ENCODE peak calls at places on chromosomes 4 and X, in six cellular contexts. G is GM12865, H is WTC11, U is fibroblast of mammary gland, B is hepatocyte, R is CD14-positive monocyte. Y is an unnamed sample.

GRCh38 chr4:66489370-66489769 is 819.1 kb upstream of the EPHA5 start:
- DNase-seq in B (no peak), G (no peak), H (no peak), U (no peak), R (no peak), Y (no peak)

GRCh38 chr4:7738458-7739076 is 201.1 kb downstream of the AFAP1 start:
- DNase-seq in R (no peak), B (no peak), U (no peak), G (no peak), H (no peak), Y (no peak)

GRCh38 chrX:1555370-1555769 is 18.4 kb upstream of the P2RY8 start:
- DNase-seq in B (no peak), U (no peak), G (no peak), R (no peak), H (no peak), Y (no peak)

GRCh38 chr4:156362581-156362980 is 408.9 kb upstream of the CTSO start:
- DNase-seq in G (no peak), B (no peak), U (peak; percentile 50), H (no peak), R (no peak), Y (no peak)

GRCh38 chrX:404656-405055 is 17.9 kb upstream of the PPP2R3B start:
- DNase-seq in G (no peak), B (no peak), R (no peak), U (no peak), H (no peak), Y (no peak)

GRCh38 chr4:186760576-186760975 is 36.9 kb upstream of the FAT1 start:
- DNase-seq in U (peak; percentile 75), R (no peak), H (no peak), G (no peak), B (no peak), Y (no peak)

GRCh38 chr4:61580721-61581377 is 380.7 kb downstream of the ADGRL3 start:
- DNase-seq in B (no peak), H (no peak), U (no peak), R (no peak), G (no peak), Y (no peak)

GRCh38 chr4:17447675-17448298 is 64.1 kb downstream of the QDPR start:
- DNase-seq in U (peak; percentile 86), G (peak; percentile 74), B (peak; percentile 85), H (peak; percentile 45), R (no peak), Y (peak; percentile 66)

GRCh38 chrX:45743081-45743533 is 542.4 kb upstream of the DIPK2B start:
- DNase-seq in G (peak; percentile 10), B (no peak), R (no peak), U (peak; percentile 90), H (peak; percentile 12), Y (no peak)

GRCh38 chr4:121070696-121071639 is 1.4 kb downstream of the NDNF start:
- DNase-seq in H (peak; percentile 77), U (peak; percentile 47), G (no peak), B (peak; percentile 66), R (no peak), Y (peak; percentile 16)

GRCh38 chr4:22515145-22515887 is 550 bp downstream of the ADGRA3 start:
- DNase-seq in R (no peak), G (peak; percentile 52), U (peak; percentile 71), H (peak; percentile 59), B (peak; percentile 89), Y (peak; percentile 58)

GRCh38 chrX:154396948-154397887 is 959 bp upstream of the RPL10 start:
- DNase-seq in U (peak; percentile 64), G (peak; percentile 85), H (peak; percentile 44), R (peak; percentile 60), B (peak; percentile 79), Y (peak; percentile 61)

GRCh38 chrX:43328358-43328946 is 327.6 kb upstream of the MAOA start:
- DNase-seq in B (peak; percentile 8), U (no peak), H (no peak), G (no peak), R (no peak), Y (no peak)

DNA sequence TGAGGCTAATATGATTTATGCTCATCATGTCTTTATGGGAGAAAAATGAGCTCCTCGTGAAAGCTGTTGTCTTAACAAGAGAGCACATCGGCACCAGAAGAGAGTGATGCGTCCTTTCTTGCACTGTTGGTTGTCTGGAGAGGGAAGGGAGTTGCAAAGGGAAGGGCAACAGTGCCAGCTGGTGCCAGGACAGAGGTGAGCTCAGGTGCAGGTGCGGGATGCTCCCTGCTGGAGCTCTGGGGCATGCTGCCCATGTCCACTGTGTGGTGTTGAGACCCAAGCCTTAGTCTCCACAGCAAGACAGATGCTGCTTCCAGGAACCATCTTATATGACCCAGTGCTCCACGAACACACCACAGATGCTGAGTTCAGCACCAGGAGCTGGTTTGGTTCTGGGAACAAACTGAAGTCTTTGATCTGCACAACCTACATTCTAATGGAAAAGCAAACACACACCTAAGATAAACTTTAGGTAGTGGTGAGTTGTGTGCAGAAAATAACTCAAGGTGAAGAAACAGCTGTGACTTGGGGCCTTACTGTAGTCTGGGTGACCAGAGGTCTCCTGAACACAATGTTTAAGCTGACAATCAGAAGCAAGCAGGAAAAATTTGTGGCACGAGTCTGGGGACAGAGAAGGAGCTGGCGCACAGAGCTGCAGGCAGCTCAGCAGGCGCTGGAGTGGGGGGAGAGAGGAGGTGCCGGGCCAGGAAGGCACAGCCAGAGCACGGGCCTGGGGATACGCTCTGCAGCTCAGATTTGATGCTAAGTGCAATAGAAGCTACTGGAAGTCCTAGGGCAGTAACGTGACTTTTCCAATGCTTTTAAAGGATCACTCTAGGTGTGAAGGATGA is 73.2 kb downstream of the HAUS3 start:
- DNase-seq in R (no peak), U (no peak), G (no peak), B (no peak), H (no peak), Y (no peak)
- TF ChIP-seq CTCF in R (no peak), U (no peak), G (no peak), B (no peak), H (no peak), Y (no peak)

GRCh38 chrX:51420610-51421009 is 75.8 kb downstream of the NUDT11 start:
- DNase-seq in G (peak; percentile 36), R (no peak), H (no peak), B (peak; percentile 71), U (peak; percentile 56), Y (no peak)
- TF ChIP-seq CTCF in G (peak; percentile 53), R (peak; percentile 68), H (peak; percentile 53), B (peak; percentile 67), U (peak; percentile 79), Y (peak; percentile 13)

GRCh38 chr4:52202251-52202779 is 151.2 kb downstream of the SPATA18 start:
- DNase-seq in G (no peak), U (no peak), B (no peak), R (no peak), H (no peak), Y (no peak)
- TF ChIP-seq CTCF in G (no peak), U (no peak), B (no peak), R (no peak), H (no peak), Y (no peak)

DNA sequence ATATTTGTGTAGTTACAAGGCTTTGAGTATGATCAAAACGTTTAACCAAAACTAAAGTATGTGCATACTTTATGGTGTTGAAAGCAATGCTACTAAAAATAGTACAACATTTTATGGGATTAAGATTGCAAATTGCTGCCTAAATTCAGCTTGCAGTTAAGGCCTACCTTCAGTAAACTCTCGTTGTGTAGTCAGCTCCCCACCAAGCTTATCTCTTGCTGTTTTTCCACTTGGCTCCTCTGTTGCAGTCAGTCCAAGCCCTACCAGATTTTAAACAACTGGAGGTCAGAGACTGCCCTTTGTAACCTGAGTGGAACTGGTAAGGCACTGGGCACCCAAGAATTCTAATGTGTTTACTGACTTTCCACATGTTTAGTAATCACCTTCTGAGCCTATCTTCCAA is 25.7 kb downstream of the AFF1 start:
- DNase-seq in R (no peak), B (peak; percentile 28), H (no peak), G (no peak), U (no peak), Y (no peak)
- TF ChIP-seq CTCF in R (no peak), B (no peak), H (no peak), G (no peak), U (no peak), Y (no peak)

GRCh38 chrX:10025742-10026493 is 58.8 kb downstream of the CLDN34 start:
- DNase-seq in U (no peak), H (no peak), R (no peak), G (no peak), B (no peak), Y (no peak)
- TF ChIP-seq CTCF in U (no peak), H (no peak), R (no peak), G (no peak), B (no peak), Y (no peak)

DNA sequence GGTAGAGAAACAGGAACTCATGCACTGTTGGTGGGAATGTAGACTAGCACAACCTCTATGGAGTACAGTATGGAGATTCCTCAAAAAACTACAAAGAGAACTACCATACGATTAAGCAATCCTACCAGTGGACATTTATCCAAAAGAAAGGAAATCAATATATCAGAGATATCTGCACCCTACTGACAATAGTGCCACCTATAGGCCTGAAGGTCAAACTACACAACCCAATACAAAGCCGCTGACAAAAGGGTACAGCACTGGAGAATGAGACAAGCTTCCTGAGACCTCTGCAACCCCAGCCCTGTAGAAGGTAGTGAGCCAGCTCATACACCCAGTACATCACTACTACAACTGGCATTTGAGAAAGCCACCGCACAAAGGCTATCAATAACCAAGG is 67.1 kb downstream of the CBR4 start:
- DNase-seq in H (no peak), R (no peak), B (no peak), G (peak; percentile 9), U (peak; percentile 13), Y (no peak)
- TF ChIP-seq CTCF in H (peak; percentile 78), R (peak; percentile 67), B (peak; percentile 12), G (peak; percentile 42), U (peak; percentile 55), Y (peak; percentile 6)